ENCODE peak calls at places on chromosomes 16 and 17, in eight cellular contexts. D, K, P, U, N, Z, A and I are unnamed samples.

GRCh38 chr17:64315032-64315490 is 52.0 kb upstream of the TEX2 start:
- DNase-seq in D (no peak), K (no peak), P (no peak), U (peak; percentile 95), N (no peak), Z (no peak), A (no peak), I (no peak)

GRCh38 chr17:66673668-66674276 is 161.1 kb upstream of the CACNG5 start:
- DNase-seq in D (no peak), K (peak; percentile 51), P (peak; percentile 62), U (no peak), N (peak; percentile 30), Z (peak; percentile 67), A (peak; percentile 77), I (peak; percentile 17)

GRCh38 chr16:73298562-73298961 is 250.6 kb upstream of the ZFHX3 start:
- DNase-seq in D (no peak), K (peak; percentile 42), P (peak; percentile 76), U (no peak), N (no peak), Z (no peak), A (no peak), I (no peak)

GRCh38 chr17:60135951-60136666 is 13.7 kb upstream of the CA4 start:
- DNase-seq in D (peak; percentile 4), K (no peak), P (no peak), U (no peak), N (no peak), Z (peak; percentile 54), A (no peak), I (no peak)

GRCh38 chr17:80129006-80129565 is 17.8 kb downstream of the EIF4A3 start:
- DNase-seq in D (no peak), K (no peak), P (no peak), U (no peak), N (no peak), Z (no peak), A (no peak), I (no peak)

GRCh38 chr17:9670596-9670995 is 25.3 kb downstream of the USP43 start:
- DNase-seq in D (no peak), K (no peak), P (peak; percentile 40), U (no peak), N (no peak), Z (no peak), A (no peak), I (no peak)

GRCh38 chr16:85652431-85653221 is 36.1 kb downstream of the GINS2 start:
- DNase-seq in D (peak; percentile 81), K (no peak), P (peak; percentile 19), U (no peak), N (peak; percentile 76), Z (peak; percentile 50), A (no peak), I (no peak)

GRCh38 chr17:39647242-39647641 is 10.3 kb downstream of the STARD3 start:
- DNase-seq in D (no peak), K (no peak), P (no peak), U (no peak), N (no peak), Z (no peak), A (no peak), I (no peak)

GRCh38 chr16:4936991-4937781 is at the start of gene PPL:
- DNase-seq in D (peak; percentile 95), K (peak; percentile 77), P (peak; percentile 38), U (no peak), N (no peak), Z (no peak), A (no peak), I (no peak)

GRCh38 chr16:47013172-47013571 is 39.7 kb upstream of the DNAJA2 start:
- DNase-seq in D (no peak), K (no peak), P (no peak), U (no peak), N (no peak), Z (no peak), A (no peak), I (no peak)

GRCh38 chr17:13634001-13634400 is 32.3 kb upstream of the HS3ST3A1 start:
- DNase-seq in D (no peak), K (no peak), P (no peak), U (no peak), N (no peak), Z (no peak), A (no peak), I (no peak)

GRCh38 chr17:16050844-16051243 is 51.2 kb downstream of the TTC19 start:
- DNase-seq in D (no peak), K (no peak), P (no peak), U (no peak), N (no peak), Z (no peak), A (no peak), I (no peak)